ENCODE peak calls at places on chromosome 10, in ten cellular contexts. A, E, G, C, D, V, S, H, O and K are unnamed samples.

GRCh38 chr10:6722616-6723004 is 142.5 kb upstream of the PRKCQ start:
- DNase-seq in A (peak; percentile 35), E (no peak), G (no peak), C (no peak), D (peak; percentile 62), V (no peak), S (peak; percentile 61), H (no peak), O (no peak), K (peak; percentile 77)

GRCh38 chr10:120162471-120162870 is 269.9 kb downstream of the SEC23IP start:
- DNase-seq in A (no peak), E (no peak), G (no peak), C (no peak), D (no peak), V (no peak), S (no peak), H (no peak), O (no peak), K (no peak)

GRCh38 chr10:30431435-30431911 is 2.5 kb upstream of the MAP3K8 start:
- DNase-seq in A (peak; percentile 56), E (no peak), G (no peak), C (peak; percentile 61), D (no peak), V (no peak), S (no peak), H (no peak), O (peak; percentile 75), K (no peak)

GRCh38 chr10:103803941-103804340 is 51.4 kb downstream of the SH3PXD2A start:
- DNase-seq in A (no peak), E (peak; percentile 48), G (no peak), C (no peak), D (no peak), V (no peak), S (no peak), H (no peak), O (no peak), K (no peak)

GRCh38 chr10:59881640-59882039 is 24.7 kb downstream of the CCDC6 start:
- DNase-seq in A (no peak), E (no peak), G (no peak), C (no peak), D (no peak), V (no peak), S (no peak), H (no peak), O (no peak), K (no peak)

GRCh38 chr10:110822708-110823291 is 48.9 kb upstream of the PDCD4 start:
- DNase-seq in A (no peak), E (peak; percentile 41), G (peak; percentile 91), C (no peak), D (no peak), V (no peak), S (no peak), H (peak; percentile 74), O (peak; percentile 21), K (no peak)

GRCh38 chr10:118343115-118343514 is 991 bp upstream of the FAM204A start:
- DNase-seq in A (peak; percentile 72), E (no peak), G (no peak), C (no peak), D (peak; percentile 50), V (peak; percentile 1), S (peak; percentile 12), H (no peak), O (no peak), K (peak; percentile 37)

GRCh38 chr10:132322621-132323048 is 9.4 kb upstream of the LRRC27 start:
- DNase-seq in A (peak; percentile 68), E (no peak), G (no peak), C (no peak), D (peak; percentile 30), V (no peak), S (peak; percentile 90), H (no peak), O (no peak), K (peak; percentile 67)

GRCh38 chr10:97333601-97334369 is 744 bp downstream of the FRAT2 start:
- DNase-seq in A (peak; percentile 59), E (peak; percentile 75), G (peak; percentile 79), C (peak; percentile 52), D (peak; percentile 45), V (peak; percentile 54), S (peak; percentile 62), H (peak; percentile 54), O (peak; percentile 55), K (peak; percentile 32)
- TF ChIP-seq CTCF in A (no peak), E (no peak), G (no peak), C (no peak), D (no peak), V (no peak), S (no peak), H (no peak), O (no peak), K (no peak)

DNA sequence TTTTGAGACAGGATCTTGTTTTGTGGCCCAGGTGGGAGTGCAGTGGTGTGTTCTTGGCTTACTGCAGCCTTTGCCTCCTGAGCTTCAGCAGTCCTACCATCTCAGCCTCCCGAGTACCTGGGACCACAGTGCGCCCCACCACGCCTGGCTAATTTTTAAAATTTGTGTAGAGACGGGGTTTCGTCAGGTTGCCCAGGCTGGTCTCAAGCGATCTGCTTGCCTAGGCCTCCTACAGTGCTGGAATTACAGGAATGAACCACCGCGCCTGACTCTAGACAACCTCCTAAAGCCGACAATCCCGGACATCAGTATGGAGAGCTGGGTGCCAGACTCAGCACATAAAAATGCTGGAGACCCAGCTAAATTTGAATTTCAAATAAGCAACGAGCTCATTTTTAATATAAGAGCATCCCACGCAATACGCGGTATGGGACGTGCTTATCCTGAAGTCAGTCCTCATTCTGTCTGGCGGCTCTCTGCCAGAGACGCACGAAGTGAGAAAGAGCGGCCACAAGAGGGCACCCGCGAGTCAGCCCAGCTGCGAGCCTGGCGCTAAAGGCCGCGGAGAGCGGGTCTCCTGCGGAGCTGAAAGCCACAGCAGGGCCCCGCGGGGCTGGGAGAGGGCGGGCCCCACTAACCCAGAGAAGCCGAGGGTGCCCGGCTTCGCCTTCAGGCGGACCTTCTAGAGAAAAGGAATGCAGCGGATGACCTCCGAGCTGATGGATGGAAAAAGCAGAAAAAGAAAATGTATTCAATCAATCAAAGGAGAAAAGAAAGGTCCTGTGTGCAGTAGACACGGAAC is 7.1 kb downstream of the CALY start:
- DNase-seq in A (peak; percentile 86), E (peak; percentile 90), G (peak; percentile 95), C (peak; percentile 88), D (peak; percentile 84), V (peak; percentile 86), S (peak; percentile 89), H (peak; percentile 89), O (peak; percentile 86), K (peak; percentile 74)
- H3K4me3 ChIP-seq in A (no peak overlapping the region), E (peak overlapping the region; percentile 2), G (no peak overlapping the region), C (peak overlapping the region; percentile 39), D (peak overlapping the region; percentile 19), V (no peak overlapping the region), S (no peak overlapping the region), H (no peak overlapping the region), O (peak overlapping the region; percentile 39), K (peak overlapping the region; percentile 41)

GRCh38 chr10:86178401-86179142 is 188.0 kb downstream of the GRID1 start:
- DNase-seq in A (no peak), E (peak; percentile 68), G (peak; percentile 92), C (no peak), D (no peak), V (no peak), S (peak; percentile 10), H (no peak), O (no peak), K (peak; percentile 4)
- TF ChIP-seq CTCF in A (no peak), E (no peak), G (peak; percentile 93), C (no peak), D (peak; percentile 21), V (peak; percentile 8), S (peak; percentile 32), H (no peak), O (peak; percentile 19), K (peak; percentile 43)

DNA sequence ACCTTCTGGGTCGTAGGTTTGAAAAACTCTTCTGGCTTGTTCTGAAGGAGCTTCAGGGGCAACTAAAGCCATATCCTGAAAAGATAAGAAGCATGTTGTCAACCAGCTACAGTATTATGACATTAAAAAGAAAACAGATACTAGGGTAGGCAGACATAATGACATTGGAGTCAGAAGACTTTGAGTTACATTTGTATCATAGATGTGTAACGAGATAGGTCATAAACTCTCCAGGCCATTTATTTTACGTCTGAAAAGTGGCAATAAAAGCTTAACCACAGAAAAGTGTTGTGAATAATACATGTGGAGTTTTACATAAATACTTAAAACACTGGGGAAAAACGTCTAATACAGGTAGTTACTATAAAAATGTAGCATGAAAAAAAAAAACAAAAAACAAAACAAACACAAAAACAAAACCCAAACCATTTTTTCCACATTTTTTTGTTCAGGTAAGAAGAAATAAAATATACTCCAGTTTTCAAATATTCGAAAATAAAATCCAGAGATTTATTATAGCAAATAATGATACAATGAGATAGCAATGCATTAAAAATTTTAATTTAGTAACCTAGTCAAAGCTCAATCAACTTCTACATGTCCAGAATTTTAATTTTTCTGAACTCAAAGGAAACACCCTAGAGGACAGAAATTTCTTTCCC is 64.1 kb downstream of the MINDY3 start:
- DNase-seq in A (no peak), E (no peak), G (no peak), C (no peak), D (no peak), V (no peak), S (no peak), H (no peak), O (no peak), K (no peak)
- H3K4me3 ChIP-seq in A (no peak overlapping the region), E (no peak overlapping the region), G (no peak overlapping the region), C (no peak overlapping the region), D (no peak overlapping the region), V (no peak overlapping the region), S (no peak overlapping the region), H (no peak overlapping the region), O (no peak overlapping the region), K (no peak overlapping the region)

DNA sequence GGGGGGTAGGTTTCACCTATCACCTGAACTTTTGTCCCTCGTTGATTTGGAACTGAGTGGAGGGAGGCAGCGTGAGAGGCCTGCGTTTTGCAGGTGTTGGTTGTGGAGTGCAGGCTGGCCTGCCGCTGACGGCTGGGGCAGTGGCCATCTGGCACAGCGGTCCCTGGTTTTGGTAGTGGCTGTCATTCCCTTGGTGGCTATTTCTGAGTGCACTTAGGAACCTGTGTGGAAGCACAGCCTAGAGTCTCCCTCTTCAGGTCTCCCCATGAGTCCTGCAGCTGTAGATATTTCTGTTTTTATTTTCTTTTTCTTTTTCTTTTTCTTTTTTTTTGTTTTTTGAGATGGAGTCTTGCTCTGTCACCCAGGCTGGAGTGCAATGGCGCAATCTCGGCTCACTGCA is 129.2 kb downstream of the CUL2 start:
- DNase-seq in A (peak; percentile 34), E (peak; percentile 50), G (no peak), C (peak; percentile 22), D (peak; percentile 39), V (peak; percentile 38), S (no peak), H (no peak), O (no peak), K (peak; percentile 36)
- TF ChIP-seq CTCF in A (peak; percentile 21), E (peak; percentile 35), G (peak; percentile 64), C (peak; percentile 19), D (peak; percentile 41), V (peak; percentile 52), S (peak; percentile 24), H (peak; percentile 22), O (no peak), K (peak; percentile 43)

GRCh38 chr10:71836594-71836970 is 14.5 kb downstream of the PSAP start:
- DNase-seq in A (peak; percentile 69), E (no peak), G (no peak), C (no peak), D (no peak), V (peak; percentile 62), S (peak; percentile 27), H (no peak), O (no peak), K (peak; percentile 63)
- H3K4me3 ChIP-seq in A (no peak overlapping the region), E (no peak overlapping the region), G (no peak overlapping the region), C (no peak overlapping the region), D (no peak overlapping the region), V (no peak overlapping the region), S (no peak overlapping the region), H (no peak overlapping the region), O (no peak overlapping the region), K (no peak overlapping the region)